ENCODE peak calls at places on chromosomes 5 and 9, in five cellular contexts. One of them, this sample, is unnamed.
A peak's percentile ranks its signal among the peaks of the same experiment; 100 is the strongest.

GRCh38 chr5:5770825-5771224 is 348.3 kb downstream of the ICE1 start:
- DNase-seq in mammary epithelial cell: no peak
- DNase-seq in heart left ventricle: no peak
- DNase-seq in astrocyte of the spinal cord: no peak
- DNase-seq in A549: no peak
- DNase-seq in this sample: no peak

GRCh38 chr9:117494401-117495130 is 79.7 kb upstream of the ASTN2 start:
- DNase-seq in mammary epithelial cell: no peak
- DNase-seq in heart left ventricle: no peak
- DNase-seq in astrocyte of the spinal cord: peak; percentile 13
- DNase-seq in A549: no peak
- DNase-seq in this sample: no peak

GRCh38 chr5:92518318-92518913 is 1062.6 kb downstream of the NR2F1-AS1 start:
- DNase-seq in mammary epithelial cell: peak; percentile 62
- DNase-seq in heart left ventricle: no peak
- DNase-seq in astrocyte of the spinal cord: peak; percentile 57
- DNase-seq in A549: peak; percentile 12
- DNase-seq in this sample: no peak

GRCh38 chr5:68368280-68368679 is 152.7 kb downstream of the PIK3R1 start:
- DNase-seq in mammary epithelial cell: peak; percentile 59
- DNase-seq in heart left ventricle: no peak
- DNase-seq in astrocyte of the spinal cord: no peak
- DNase-seq in A549: no peak
- DNase-seq in this sample: no peak

GRCh38 chr9:114421147-114421546 is 33.4 kb upstream of the AKNA start:
- DNase-seq in mammary epithelial cell: no peak
- DNase-seq in heart left ventricle: no peak
- DNase-seq in astrocyte of the spinal cord: no peak
- DNase-seq in A549: no peak
- DNase-seq in this sample: no peak

GRCh38 chr5:157025093-157025698 is 33.7 kb downstream of the HAVCR1 start:
- DNase-seq in mammary epithelial cell: no peak
- DNase-seq in heart left ventricle: no peak
- DNase-seq in astrocyte of the spinal cord: no peak
- DNase-seq in A549: no peak
- DNase-seq in this sample: no peak

GRCh38 chr5:173236531-173237501 is 1.8 kb upstream of the NKX2-5 start:
- DNase-seq in mammary epithelial cell: no peak
- DNase-seq in heart left ventricle: no peak
- DNase-seq in astrocyte of the spinal cord: no peak
- DNase-seq in A549: no peak
- DNase-seq in this sample: no peak

GRCh38 chr9:127835930-127836586 is 18.4 kb downstream of the ENG start:
- DNase-seq in mammary epithelial cell: no peak
- DNase-seq in heart left ventricle: no peak
- DNase-seq in astrocyte of the spinal cord: peak; percentile 65
- DNase-seq in A549: no peak
- DNase-seq in this sample: no peak

GRCh38 chr5:40202852-40203440 is 476.8 kb upstream of the PTGER4 start:
- DNase-seq in mammary epithelial cell: no peak
- DNase-seq in heart left ventricle: no peak
- DNase-seq in astrocyte of the spinal cord: no peak
- DNase-seq in A549: no peak
- DNase-seq in this sample: no peak

GRCh38 chr9:91421987-91422765 is 1.5 kb downstream of the NFIL3 start:
- DNase-seq in mammary epithelial cell: peak; percentile 47
- DNase-seq in heart left ventricle: peak; percentile 42
- DNase-seq in astrocyte of the spinal cord: peak; percentile 64
- DNase-seq in A549: no peak
- DNase-seq in this sample: no peak

GRCh38 chr9:81375461-81376100 is 313.8 kb downstream of the TLE1 start:
- DNase-seq in mammary epithelial cell: no peak
- DNase-seq in heart left ventricle: no peak
- DNase-seq in astrocyte of the spinal cord: no peak
- DNase-seq in A549: no peak
- DNase-seq in this sample: no peak

GRCh38 chr9:22136446-22137140 is 127.5 kb upstream of the CDKN2B start:
- DNase-seq in mammary epithelial cell: peak; percentile 70
- DNase-seq in heart left ventricle: no peak
- DNase-seq in astrocyte of the spinal cord: peak; percentile 90
- DNase-seq in A549: no peak
- DNase-seq in this sample: no peak

GRCh38 chr9:91192785-91193657 is 168.7 kb downstream of the AUH start:
- DNase-seq in mammary epithelial cell: peak; percentile 96
- DNase-seq in heart left ventricle: peak; percentile 87
- DNase-seq in astrocyte of the spinal cord: peak; percentile 99
- DNase-seq in A549: peak; percentile 96
- DNase-seq in this sample: peak; percentile 59

GRCh38 chr5:171966270-171966669 is 40.2 kb downstream of the FBXW11 start:
- DNase-seq in mammary epithelial cell: no peak
- DNase-seq in heart left ventricle: no peak
- DNase-seq in astrocyte of the spinal cord: no peak
- DNase-seq in A549: no peak
- DNase-seq in this sample: no peak

GRCh38 chr9:14766299-14766698 is 43.8 kb upstream of the CER1 start:
- DNase-seq in mammary epithelial cell: no peak
- DNase-seq in heart left ventricle: no peak
- DNase-seq in astrocyte of the spinal cord: no peak
- DNase-seq in A549: no peak
- DNase-seq in this sample: no peak

GRCh38 chr9:96253059-96253696 is 48.8 kb downstream of the HSD17B3 start:
- DNase-seq in mammary epithelial cell: no peak
- DNase-seq in heart left ventricle: no peak
- DNase-seq in astrocyte of the spinal cord: no peak
- DNase-seq in A549: no peak
- DNase-seq in this sample: no peak

GRCh38 chr5:180644129-180644824 is 5.1 kb downstream of the FLT4 start:
- DNase-seq in mammary epithelial cell: no peak
- DNase-seq in heart left ventricle: no peak
- DNase-seq in astrocyte of the spinal cord: no peak
- DNase-seq in A549: no peak
- DNase-seq in this sample: no peak

GRCh38 chr5:168365581-168366081 is 74.2 kb downstream of the WWC1 start:
- DNase-seq in mammary epithelial cell: peak; percentile 85
- DNase-seq in heart left ventricle: no peak
- DNase-seq in astrocyte of the spinal cord: peak; percentile 18
- DNase-seq in A549: peak; percentile 38
- DNase-seq in this sample: no peak

GRCh38 chr5:53109041-53109435 is 519 bp downstream of the MOCS2 start:
- DNase-seq in mammary epithelial cell: peak; percentile 32
- DNase-seq in heart left ventricle: no peak
- DNase-seq in astrocyte of the spinal cord: peak; percentile 14
- DNase-seq in A549: peak; percentile 6
- DNase-seq in this sample: no peak

GRCh38 chr9:123749580-123750202 is 180.2 kb downstream of the DENND1A start:
- DNase-seq in mammary epithelial cell: peak; percentile 53
- DNase-seq in heart left ventricle: no peak
- DNase-seq in astrocyte of the spinal cord: no peak
- DNase-seq in A549: no peak
- DNase-seq in this sample: no peak

GRCh38 chr5:4196744-4197646 is 601.4 kb downstream of the IRX1 start:
- DNase-seq in mammary epithelial cell: no peak
- DNase-seq in heart left ventricle: no peak
- DNase-seq in astrocyte of the spinal cord: no peak
- DNase-seq in A549: no peak
- DNase-seq in this sample: peak; percentile 39

GRCh38 chr5:75681125-75681830 is 36.0 kb downstream of the POC5 start:
- DNase-seq in mammary epithelial cell: peak; percentile 40
- DNase-seq in heart left ventricle: no peak
- DNase-seq in astrocyte of the spinal cord: peak; percentile 52
- DNase-seq in A549: peak; percentile 19
- DNase-seq in this sample: no peak

GRCh38 chr9:68999393-69000105 is 14.4 kb downstream of the PRKACG start:
- DNase-seq in mammary epithelial cell: peak; percentile 54
- DNase-seq in heart left ventricle: peak; percentile 72
- DNase-seq in astrocyte of the spinal cord: peak; percentile 59
- DNase-seq in A549: peak; percentile 69
- DNase-seq in this sample: peak; percentile 53

GRCh38 chr5:136200130-136200529 is 7.2 kb upstream of the SMIM32 start:
- DNase-seq in mammary epithelial cell: no peak
- DNase-seq in heart left ventricle: no peak
- DNase-seq in astrocyte of the spinal cord: no peak
- DNase-seq in A549: no peak
- DNase-seq in this sample: no peak

DNA sequence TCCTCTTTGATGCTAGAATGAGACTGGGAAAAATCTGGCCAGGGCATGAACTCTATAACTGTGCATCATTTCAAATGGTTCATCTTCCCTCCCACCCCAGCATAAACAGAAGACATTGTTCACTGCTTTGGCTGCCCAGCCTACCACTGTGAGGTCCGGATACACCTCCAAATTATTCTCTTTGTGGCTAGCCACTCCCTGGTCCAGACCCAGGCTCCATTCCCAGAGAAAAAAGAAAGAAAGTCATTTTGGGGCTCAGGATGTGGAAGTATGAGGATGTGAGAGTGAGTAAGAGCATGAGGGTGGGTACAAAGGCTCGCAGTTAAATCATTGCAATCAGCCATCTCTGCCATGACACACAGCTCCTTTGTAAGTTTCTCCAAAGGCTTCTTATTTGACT is 559.2 kb downstream of the PSAT1 start:
- DNase-seq in mammary epithelial cell: peak; percentile 76
- DNase-seq in heart left ventricle: no peak
- DNase-seq in astrocyte of the spinal cord: peak; percentile 62
- DNase-seq in A549: no peak
- DNase-seq in this sample: no peak
- TF ChIP-seq CTCF in mammary epithelial cell: no peak
- TF ChIP-seq CTCF in heart left ventricle: no peak
- TF ChIP-seq CTCF in astrocyte of the spinal cord: no peak
- TF ChIP-seq CTCF in A549: no peak
- TF ChIP-seq CTCF in this sample: no peak

GRCh38 chr5:121963409-121963808 is 1.6 kb downstream of the SRFBP1 start:
- DNase-seq in mammary epithelial cell: no peak
- DNase-seq in heart left ventricle: no peak
- DNase-seq in astrocyte of the spinal cord: no peak
- DNase-seq in A549: no peak
- DNase-seq in this sample: no peak

GRCh38 chr5:121968910-121969607 is 7.3 kb downstream of the SRFBP1 start:
- DNase-seq in mammary epithelial cell: peak; percentile 98
- DNase-seq in heart left ventricle: no peak
- DNase-seq in astrocyte of the spinal cord: peak; percentile 98
- DNase-seq in A549: peak; percentile 73
- DNase-seq in this sample: no peak

GRCh38 chr5:121962943-121963342 is 1.2 kb downstream of the SRFBP1 start:
- DNase-seq in mammary epithelial cell: no peak
- DNase-seq in heart left ventricle: no peak
- DNase-seq in astrocyte of the spinal cord: no peak
- DNase-seq in A549: no peak
- DNase-seq in this sample: no peak

GRCh38 chr5:121969660-121970295 is 8.0 kb downstream of the SRFBP1 start:
- DNase-seq in mammary epithelial cell: no peak
- DNase-seq in heart left ventricle: no peak
- DNase-seq in astrocyte of the spinal cord: peak; percentile 59
- DNase-seq in A549: no peak
- DNase-seq in this sample: no peak

DNA sequence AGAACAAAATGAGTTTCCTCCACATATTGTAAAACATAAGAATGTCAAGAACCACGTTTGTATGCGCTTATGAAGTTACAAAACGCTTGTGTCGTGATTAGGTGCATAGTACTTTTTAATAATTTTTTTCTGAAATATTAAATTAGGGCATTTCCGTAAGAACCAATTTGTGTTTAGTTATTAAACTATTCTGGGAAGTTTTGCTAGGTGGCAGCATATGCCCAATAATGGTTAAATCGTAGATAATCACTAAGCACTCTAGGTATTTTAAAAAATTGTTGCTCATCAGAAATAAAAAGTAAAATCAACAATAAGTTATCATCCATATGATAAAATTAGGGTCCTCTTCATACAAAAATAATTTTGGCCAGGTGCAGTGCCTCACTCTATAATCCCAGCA is 5.4 kb downstream of the SRFBP1 start:
- DNase-seq in mammary epithelial cell: no peak
- DNase-seq in heart left ventricle: no peak
- DNase-seq in astrocyte of the spinal cord: peak; percentile 69
- DNase-seq in A549: peak; percentile 12
- DNase-seq in this sample: no peak
- TF ChIP-seq CTCF in mammary epithelial cell: peak; percentile 32
- TF ChIP-seq CTCF in heart left ventricle: peak; percentile 21
- TF ChIP-seq CTCF in astrocyte of the spinal cord: peak; percentile 41
- TF ChIP-seq CTCF in A549: peak; percentile 55
- TF ChIP-seq CTCF in this sample: no peak

DNA sequence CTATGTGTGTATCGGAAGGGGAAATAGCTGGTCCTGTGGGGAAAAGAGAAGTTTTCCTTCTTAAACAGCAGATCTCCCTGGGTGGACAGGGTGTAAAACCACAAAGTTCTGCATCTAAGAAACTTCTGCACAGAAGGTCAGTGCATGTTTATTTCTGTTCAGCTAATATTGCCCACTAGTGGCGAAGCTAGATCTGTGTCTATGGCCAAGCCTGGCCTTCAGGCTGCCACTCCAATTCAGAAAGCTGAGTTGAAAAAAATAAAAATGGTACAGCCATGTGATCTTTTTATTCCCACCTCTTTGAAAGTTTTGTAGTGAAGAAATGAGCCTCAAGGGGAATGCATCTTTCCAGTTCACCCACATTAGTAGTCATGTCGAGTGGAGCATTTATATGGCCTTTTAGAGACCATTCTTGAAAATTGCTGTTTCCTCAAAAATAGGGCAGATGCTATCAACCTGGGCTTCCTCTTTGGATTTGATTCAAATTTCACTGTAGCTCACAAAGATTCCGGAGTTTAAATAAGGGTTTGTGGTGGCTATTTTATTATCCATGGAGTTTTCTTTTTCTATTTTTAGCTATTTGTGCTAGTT is 488.0 kb downstream of the PRELID2 start:
- DNase-seq in mammary epithelial cell: peak; percentile 40
- DNase-seq in heart left ventricle: no peak
- DNase-seq in astrocyte of the spinal cord: peak; percentile 77
- DNase-seq in A549: peak; percentile 36
- DNase-seq in this sample: no peak
- TF ChIP-seq CTCF in mammary epithelial cell: peak; percentile 64
- TF ChIP-seq CTCF in heart left ventricle: peak; percentile 18
- TF ChIP-seq CTCF in astrocyte of the spinal cord: peak; percentile 82
- TF ChIP-seq CTCF in A549: peak; percentile 50
- TF ChIP-seq CTCF in this sample: peak; percentile 47

GRCh38 chr9:105148328-105149006 is 96.0 kb upstream of the SLC44A1 start:
- DNase-seq in mammary epithelial cell: no peak
- DNase-seq in heart left ventricle: no peak
- DNase-seq in astrocyte of the spinal cord: no peak
- DNase-seq in A549: peak; percentile 29
- DNase-seq in this sample: peak; percentile 55
- TF ChIP-seq CTCF in mammary epithelial cell: no peak
- TF ChIP-seq CTCF in heart left ventricle: no peak
- TF ChIP-seq CTCF in astrocyte of the spinal cord: no peak
- TF ChIP-seq CTCF in A549: no peak
- TF ChIP-seq CTCF in this sample: no peak

This sample was measured in glutamatergic neuron.